ENCODE peak calls at places on chromosomes 1 and 21, in four cellular contexts. M, R, B and G are unnamed samples. For H3K4me1, the result is how much of the 10 kb centered on the place peaks cover.

GRCh38 chr21:21666689-21667088 is 668.5 kb downstream of the NCAM2 start:
- DNase-seq in B (no peak), M (no peak), R (no peak), G (no peak)

GRCh38 chr1:25795955-25796806 is 3.8 kb upstream of the SELENON start:
- DNase-seq in B (no peak), M (no peak), R (no peak), G (no peak)

GRCh38 chr1:36176151-36176949 is 20.4 kb downstream of the MAP7D1 start:
- DNase-seq in R (no peak), B (no peak), M (no peak), G (no peak)

GRCh38 chr1:184801503-184801902 is 46.8 kb upstream of the EDEM3 start:
- DNase-seq in M (no peak), B (no peak), R (no peak), G (no peak)

GRCh38 chr1:41496080-41497055 is 11.9 kb upstream of the EDN2 start:
- DNase-seq in R (peak), M (peak), B (no peak), G (peak)

GRCh38 chr1:220281159-220281574 is 8.9 kb upstream of the RAB3GAP2 start:
- DNase-seq in B (no peak), R (no peak), M (no peak), G (no peak)

GRCh38 chr1:33866286-33866685 is 2.4 kb downstream of the HMGB4 start:
- DNase-seq in R (no peak), B (no peak), M (no peak), G (no peak)

GRCh38 chr1:215517441-215517891 is 49.6 kb upstream of the KCTD3 start:
- DNase-seq in M (no peak), R (no peak), B (no peak), G (no peak)

GRCh38 chr1:92544756-92545165 is 58.0 kb upstream of the GFI1 start:
- DNase-seq in B (no peak), R (no peak), M (no peak), G (no peak)

GRCh38 chr1:232048481-232048880 is 421.9 kb downstream of the DISC1 start:
- DNase-seq in B (no peak), M (no peak), R (no peak), G (no peak)

GRCh38 chr1:1956101-1956500 is 37.0 kb upstream of the TMEM52 start:
- DNase-seq in R (no peak), B (no peak), M (no peak), G (peak)

GRCh38 chr1:204723131-204723787 is 37.7 kb upstream of the LRRN2 start:
- DNase-seq in B (no peak), R (no peak), M (no peak), G (no peak)

GRCh38 chr1:244989813-244990212 is 125.5 kb upstream of the HNRNPU start:
- DNase-seq in R (no peak), M (no peak), B (no peak), G (no peak)

GRCh38 chr1:47585141-47585902 is 147.5 kb downstream of the FOXD2 start:
- DNase-seq in B (no peak), R (no peak), M (no peak), G (no peak)
- H3K4me1 ChIP-seq in B (under half), R (under half), M (under half), G (under half)

DNA sequence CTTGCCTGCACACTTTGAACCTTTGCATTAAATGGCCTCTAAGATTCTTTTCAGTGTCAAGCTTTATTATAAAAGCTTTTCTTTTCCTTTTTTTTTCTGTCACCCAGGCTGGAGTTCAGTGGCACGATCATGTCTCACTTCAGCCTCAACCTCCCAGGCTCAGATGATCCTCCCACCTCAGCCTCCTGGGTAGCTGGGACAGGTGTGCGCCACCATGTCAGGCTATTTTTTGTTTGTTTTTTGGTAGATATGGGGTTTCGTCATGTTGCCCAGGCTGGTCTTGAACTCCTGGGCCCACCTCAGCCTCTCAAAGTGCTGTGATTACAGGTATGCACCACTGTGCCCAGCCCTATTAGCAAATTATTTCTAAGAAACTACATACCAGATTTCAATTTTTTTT is 52.9 kb downstream of the GADD45A start:
- DNase-seq in R (no peak), M (no peak), B (no peak), G (no peak)
- H3K27ac ChIP-seq in R (no peak), M (no peak), B (no peak), G (no peak)

GRCh38 chr21:33947451-33948095 is 32.0 kb upstream of the ATP5PO start:
- DNase-seq in B (peak), M (peak), R (peak), G (peak)
- H3K4me3 ChIP-seq in B (peak), M (peak), R (peak), G (no peak)

DNA sequence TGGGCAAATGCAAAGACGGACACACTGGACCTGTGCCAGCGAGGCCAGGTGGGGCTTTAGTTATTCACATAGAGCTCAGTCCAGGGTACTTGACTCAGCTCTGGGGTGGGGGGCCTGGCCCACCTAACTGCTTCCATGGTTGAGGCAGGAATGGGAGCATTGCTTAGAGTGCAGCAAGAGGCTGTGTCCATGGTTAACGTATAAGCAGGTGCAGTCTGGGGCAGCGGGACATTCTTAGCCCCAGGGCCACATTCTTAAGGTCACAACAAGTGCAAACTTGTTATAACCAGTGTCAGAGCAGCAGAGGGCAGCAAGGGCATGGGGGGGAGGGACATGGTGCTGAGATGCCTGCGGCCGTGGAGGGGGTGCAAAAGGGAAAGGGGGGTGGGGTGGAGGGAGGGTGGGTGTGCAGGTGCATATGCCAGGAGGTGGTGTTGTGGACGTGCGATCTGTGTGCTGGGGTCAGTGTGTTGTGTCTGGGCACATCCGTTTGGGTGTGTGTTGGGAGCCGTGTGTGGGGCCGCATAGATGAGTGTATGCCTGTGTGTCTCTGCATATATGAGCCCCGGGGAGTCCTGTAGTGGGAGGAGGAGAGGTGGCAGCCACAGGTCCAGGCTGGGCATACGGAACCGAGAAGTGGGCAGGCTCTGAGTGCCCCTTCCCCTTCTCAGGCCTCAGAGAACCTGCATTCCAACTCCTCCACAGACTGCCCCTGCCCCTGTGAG is 8.4 kb downstream of the KCNJ10 start:
- DNase-seq in B (no peak), M (no peak), R (no peak), G (no peak)
- H3K4me1 ChIP-seq in B (under half), M (under half), R (under half), G (under half)

DNA sequence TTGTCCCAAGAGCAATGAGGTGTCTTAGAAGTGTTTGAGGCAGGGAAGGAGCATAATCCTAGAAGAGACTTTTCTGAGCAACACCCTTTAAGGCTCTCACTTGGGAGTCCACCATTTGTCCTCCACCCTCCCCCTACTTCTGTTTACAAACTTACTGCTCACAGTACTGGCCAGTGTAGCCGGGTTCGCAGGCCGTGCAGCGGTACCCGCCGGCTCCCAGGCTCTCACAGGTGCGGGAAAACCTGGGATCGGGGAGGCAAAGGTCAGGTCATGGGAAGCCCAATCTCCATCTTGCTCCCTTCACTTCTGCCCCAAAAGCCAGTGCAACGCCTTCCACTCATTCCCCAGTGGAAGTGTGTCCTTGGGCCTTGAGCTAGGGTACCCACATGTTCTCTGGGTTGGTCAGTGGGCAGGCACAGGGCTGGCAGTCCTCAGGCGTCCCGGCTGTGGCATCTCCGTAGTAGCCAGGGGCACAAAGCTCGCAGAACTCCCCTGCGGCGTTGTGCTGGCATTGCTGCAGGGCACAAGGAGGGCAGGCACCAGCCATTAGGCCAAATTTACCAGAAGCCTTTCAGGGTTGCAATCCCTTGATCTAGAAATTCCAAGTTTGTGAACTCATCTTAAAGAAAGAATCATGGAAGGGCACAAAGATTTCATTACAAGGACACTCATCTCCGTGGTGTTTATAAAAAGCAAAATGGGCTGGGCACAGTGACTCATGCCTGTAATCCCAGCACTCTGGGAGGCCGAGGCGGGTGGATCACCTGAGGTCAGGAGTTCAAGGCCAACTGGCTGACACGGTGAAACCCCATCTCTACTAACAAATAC is 49.8 kb downstream of the LDLRAD2 start:
- DNase-seq in B (no peak), R (no peak), M (no peak), G (no peak)
- H3K27ac ChIP-seq in B (no peak), R (no peak), M (no peak), G (no peak)